ENCODE peak calls at places on chromosomes 13 and 19, in five cellular contexts. Q is naive B cell; B is activated gamma-delta T cell treated with anti-CD3 and anti-CD28 coated beads, Interleukin-2, amount 50 U/mL, for 16 hours; H is cardiac muscle cell; V is T follicular helper cell. F is an unnamed sample.

GRCh38 chr13:41621716-41622508 is 164.6 kb downstream of the RGCC start:
- DNase-seq in Q (no peak), B (no peak), H (peak; percentile 78), V (no peak), F (no peak)

GRCh38 chr19:11164879-11165406 is 9.4 kb upstream of the SPC24 start:
- DNase-seq in Q (no peak), B (no peak), H (peak; percentile 97), V (no peak), F (no peak)

GRCh38 chr19:18718015-18718526 is 34.6 kb downstream of the CRTC1 start:
- DNase-seq in Q (no peak), B (no peak), H (no peak), V (no peak), F (no peak)

GRCh38 chr13:110629735-110630134 is 14.4 kb downstream of the NAXD start:
- DNase-seq in Q (no peak), B (no peak), H (no peak), V (no peak), F (no peak)

GRCh38 chr19:41307090-41307875 is 2.7 kb upstream of the CCDC97 start:
- DNase-seq in Q (no peak), B (no peak), H (no peak), V (no peak), F (no peak)

GRCh38 chr19:54429176-54429495 is 13.9 kb downstream of the TTYH1 start:
- DNase-seq in Q (no peak), B (no peak), H (no peak), V (no peak), F (no peak)

GRCh38 chr19:34806976-34807860 is 34.2 kb upstream of the ZNF599 start:
- DNase-seq in Q (no peak), B (no peak), H (no peak), V (no peak), F (no peak)

GRCh38 chr19:46404884-46405658 is 8.3 kb downstream of the CCDC8 start:
- DNase-seq in Q (no peak), B (no peak), H (peak; percentile 81), V (no peak), F (no peak)

GRCh38 chr13:80217614-80218456 is 123.1 kb downstream of the SPRY2 start:
- DNase-seq in Q (no peak), B (no peak), H (peak; percentile 92), V (no peak), F (no peak)

GRCh38 chr13:44281252-44282000 is 92.2 kb upstream of the SERP2 start:
- DNase-seq in Q (no peak), B (no peak), H (no peak), V (no peak), F (no peak)

GRCh38 chr13:92377396-92377795 is 849.2 kb upstream of the GPC6 start:
- DNase-seq in Q (no peak), B (no peak), H (no peak), V (no peak), F (no peak)

GRCh38 chr13:103000157-103000556 is 66.1 kb downstream of the SLC10A2 start:
- DNase-seq in Q (no peak), B (no peak), H (no peak), V (no peak), F (no peak)

GRCh38 chr13:98180092-98180491 is 3.0 kb upstream of the RNF113B start:
- DNase-seq in Q (no peak), B (no peak), H (peak; percentile 41), V (no peak), F (no peak)

GRCh38 chr19:29926031-29926430 is 16.0 kb upstream of the URI1 start:
- DNase-seq in Q (no peak), B (no peak), H (no peak), V (no peak), F (no peak)

GRCh38 chr19:40976724-40977123 is 14.4 kb upstream of the CYP2B6 start:
- DNase-seq in Q (no peak), B (no peak), H (no peak), V (no peak), F (no peak)

GRCh38 chr13:75072368-75072767 is 409.6 kb downstream of the TBC1D4 start:
- DNase-seq in Q (no peak), B (no peak), H (no peak), V (no peak), F (no peak)

GRCh38 chr19:17803264-17803896 is 8.4 kb downstream of the B3GNT3 start:
- DNase-seq in Q (peak; percentile 36), B (no peak), H (no peak), V (no peak), F (no peak)

GRCh38 chr13:32910530-32910929 is 105.7 kb upstream of the KL start:
- DNase-seq in Q (no peak), B (no peak), H (no peak), V (no peak), F (no peak)

GRCh38 chr13:31161583-31162150 is at the start of gene HSPH1:
- DNase-seq in Q (peak; percentile 99), B (peak; percentile 98), H (peak; percentile 99), V (peak; percentile 98), F (peak; percentile 99)

GRCh38 chr19:19146000-19146608 is 7.8 kb upstream of the TMEM161A start:
- DNase-seq in Q (peak; percentile 82), B (peak; percentile 82), H (peak; percentile 73), V (peak; percentile 78), F (peak; percentile 83)

GRCh38 chr19:5001547-5002131 is 32.7 kb downstream of the KDM4B start:
- DNase-seq in Q (peak; percentile 14), B (no peak), H (peak; percentile 72), V (no peak), F (no peak)

GRCh38 chr13:59345316-59345715 is 818.4 kb downstream of the DIAPH3 start:
- DNase-seq in Q (no peak), B (no peak), H (peak; percentile 90), V (no peak), F (no peak)

GRCh38 chr13:71685072-71685471 is 181.9 kb downstream of the DACH1 start:
- DNase-seq in Q (no peak), B (no peak), H (no peak), V (no peak), F (no peak)

GRCh38 chr19:48837586-48838191 is 1.4 kb upstream of the HSD17B14 start:
- DNase-seq in Q (no peak), B (no peak), H (no peak), V (no peak), F (no peak)

GRCh38 chr13:107099661-107100060 is 531.7 kb upstream of the ARGLU1 start:
- DNase-seq in Q (no peak), B (no peak), H (no peak), V (no peak), F (no peak)

GRCh38 chr13:106455777-106456176 is 79.7 kb downstream of the EFNB2 start:
- DNase-seq in Q (no peak), B (no peak), H (no peak), V (no peak), F (no peak)

GRCh38 chr19:45924891-45925447 is 10.4 kb upstream of the NANOS2 start:
- DNase-seq in Q (no peak), B (no peak), H (no peak), V (no peak), F (no peak)

GRCh38 chr19:38711726-38712153 is 32.5 kb downstream of the CAPN12 start:
- DNase-seq in Q (no peak), B (no peak), H (peak; percentile 75), V (no peak), F (no peak)

GRCh38 chr13:106619688-106620555 is 52.0 kb upstream of the ARGLU1 start:
- DNase-seq in Q (peak; percentile 14), B (no peak), H (peak; percentile 84), V (no peak), F (peak; percentile 1)

GRCh38 chr19:23415561-23416191 is 20.4 kb upstream of the ZNF91 start:
- DNase-seq in Q (no peak), B (no peak), H (peak; percentile 12), V (no peak), F (no peak)

GRCh38 chr19:47023448-47023794 is 3.8 kb downstream of the NPAS1 start:
- DNase-seq in Q (no peak), B (no peak), H (no peak), V (no peak), F (no peak)

GRCh38 chr19:9934132-9934950 is 2.0 kb downstream of the OLFM2 start:
- DNase-seq in Q (peak; percentile 66), B (peak; percentile 75), H (peak; percentile 77), V (peak; percentile 75), F (peak; percentile 73)

GRCh38 chr19:6739884-6740588 is 556 bp downstream of the TRIP10 start:
- DNase-seq in Q (no peak), B (no peak), H (no peak), V (no peak), F (no peak)

GRCh38 chr13:106155411-106155810 is 380.1 kb downstream of the EFNB2 start:
- DNase-seq in Q (no peak), B (no peak), H (no peak), V (no peak), F (no peak)

GRCh38 chr13:99905224-99905623 is 66.3 kb downstream of the ZIC5 start:
- DNase-seq in Q (no peak), B (no peak), H (no peak), V (no peak), F (no peak)

GRCh38 chr13:86403213-86403612 is 604.0 kb upstream of the SLITRK6 start:
- DNase-seq in Q (no peak), B (no peak), H (no peak), V (no peak), F (no peak)

F was measured in GM06990.